ENCODE peak calls at places on chromosome 9, in five cellular contexts. S is cardiac fibroblast, U is NCI-H526, H is GM12865, Q is H7. M is an unnamed sample.

GRCh38 chr9:16726718-16727451 is 143.6 kb downstream of the BNC2 start:
- DNase-seq in H (no peak), U (peak; percentile 75), Q (peak; percentile 74), S (peak; percentile 94), M (peak; percentile 60)

GRCh38 chr9:125549465-125550215 is 157.4 kb downstream of the MAPKAP1 start:
- DNase-seq in Q (no peak), S (peak; percentile 63), U (no peak), H (no peak), M (peak; percentile 51)

GRCh38 chr9:24436761-24437160 is 108.9 kb downstream of the IZUMO3 start:
- DNase-seq in S (no peak), Q (peak; percentile 4), H (no peak), U (no peak), M (no peak)

GRCh38 chr9:87676976-87677775 is 48.7 kb upstream of the CTSL start:
- DNase-seq in S (peak; percentile 73), H (no peak), Q (no peak), U (no peak), M (no peak)

GRCh38 chr9:95840096-95840495 is 35.4 kb upstream of the ERCC6L2 start:
- DNase-seq in U (no peak), Q (no peak), H (no peak), S (peak; percentile 74), M (no peak)

GRCh38 chr9:107127608-107128007 is 155.5 kb upstream of the RAD23B start:
- DNase-seq in S (no peak), H (no peak), Q (no peak), U (no peak), M (no peak)

GRCh38 chr9:35114921-35115341 is 731 bp downstream of the ATOSB start:
- DNase-seq in S (peak; percentile 52), H (peak; percentile 66), Q (no peak), U (no peak), M (no peak)

GRCh38 chr9:114430443-114430842 is 42.7 kb upstream of the AKNA start:
- DNase-seq in S (no peak), H (no peak), U (no peak), Q (peak; percentile 22), M (no peak)

GRCh38 chr9:36486454-36486932 is 86.2 kb upstream of the MELK start:
- DNase-seq in Q (no peak), U (no peak), S (peak; percentile 20), H (peak; percentile 8), M (peak; percentile 23)

GRCh38 chr9:95757483-95757882 is 118.0 kb upstream of the ERCC6L2 start:
- DNase-seq in H (peak; percentile 18), S (no peak), Q (no peak), U (peak; percentile 6), M (no peak)

GRCh38 chr9:33620738-33621439 is 96.8 kb downstream of the ANKRD18B start:
- DNase-seq in H (no peak), Q (no peak), S (peak; percentile 62), U (peak; percentile 8), M (no peak)

GRCh38 chr9:110065527-110065926 is 142.4 kb downstream of the C9orf152 start:
- DNase-seq in Q (no peak), S (peak; percentile 86), U (no peak), H (peak; percentile 72), M (no peak)

GRCh38 chr9:70422371-70423043 is 8.1 kb upstream of the KLF9 start:
- DNase-seq in S (no peak), Q (no peak), H (no peak), U (no peak), M (no peak)

GRCh38 chr9:98310752-98311392 is 55.4 kb upstream of the TBC1D2 start:
- DNase-seq in Q (no peak), U (no peak), S (no peak), H (no peak), M (no peak)

GRCh38 chr9:75161116-75161857 is 73.0 kb downstream of the OSTF1 start:
- DNase-seq in Q (no peak), S (peak; percentile 21), H (no peak), U (no peak), M (no peak)

GRCh38 chr9:7105095-7105494 is 347.3 kb downstream of the KDM4C start:
- DNase-seq in H (no peak), Q (no peak), U (no peak), S (no peak), M (no peak)

GRCh38 chr9:649128-650074 is 192.1 kb upstream of the DMRT1 start:
- DNase-seq in H (no peak), S (no peak), U (no peak), Q (no peak), M (no peak)

GRCh38 chr9:34989946-34990635 is 546 bp downstream of the DNAJB5 start:
- DNase-seq in S (peak; percentile 64), H (peak; percentile 46), U (peak; percentile 36), Q (peak; percentile 97), M (peak; percentile 79)

GRCh38 chr9:121735065-121735791 is 83.8 kb downstream of the DAB2IP start:
- DNase-seq in S (peak; percentile 63), U (peak; percentile 10), Q (peak; percentile 91), H (peak; percentile 61), M (no peak)

GRCh38 chr9:93577940-93578682 is 1.7 kb downstream of the PHF2 start:
- DNase-seq in Q (no peak), U (no peak), S (peak; percentile 23), H (no peak), M (no peak)

GRCh38 chr9:73264636-73265035 is 113.0 kb downstream of the ANXA1 start:
- DNase-seq in S (no peak), U (no peak), H (no peak), Q (no peak), M (no peak)